ENCODE peak calls at places on chromosomes 7 and 10, in six cellular contexts. L, E, H, X, I and T are unnamed samples.
A peak's percentile ranks its signal among the peaks of the same experiment; 100 is the strongest.

GRCh38 chr10:43236176-43236850 is 30.6 kb downstream of the RASGEF1A start:
- DNase-seq in L (no peak), E (no peak), H (no peak), X (peak; percentile 21), I (no peak), T (no peak)

GRCh38 chr10:31464552-31464951 is 145.5 kb downstream of the ZEB1 start:
- DNase-seq in L (no peak), E (no peak), H (no peak), X (no peak), I (no peak), T (no peak)

GRCh38 chr7:95508780-95509179 is 23.0 kb downstream of the ASB4 start:
- DNase-seq in L (no peak), E (no peak), H (no peak), X (no peak), I (no peak), T (no peak)

GRCh38 chr7:23893942-23894890 is 184.2 kb downstream of the STK31 start:
- DNase-seq in L (no peak), E (no peak), H (no peak), X (no peak), I (no peak), T (no peak)

GRCh38 chr7:44438851-44439250 is 51.6 kb downstream of the NUDCD3 start:
- DNase-seq in L (no peak), E (peak; percentile 43), H (no peak), X (no peak), I (no peak), T (no peak)

GRCh38 chr10:62045765-62046521 is 144.4 kb downstream of the ARID5B start:
- DNase-seq in L (no peak), E (peak; percentile 95), H (peak; percentile 87), X (no peak), I (no peak), T (peak; percentile 49)

GRCh38 chr7:75642810-75643486 is 95.8 kb downstream of the HIP1 start:
- DNase-seq in L (peak; percentile 61), E (peak; percentile 66), H (peak; percentile 56), X (no peak), I (peak; percentile 59), T (no peak)

GRCh38 chr7:83791737-83792136 is 142.8 kb upstream of the SEMA3E start:
- DNase-seq in L (no peak), E (no peak), H (no peak), X (no peak), I (no peak), T (no peak)

GRCh38 chr7:79452495-79453265 is 787 bp downstream of the MAGI2 start:
- DNase-seq in L (no peak), E (peak; percentile 26), H (peak; percentile 52), X (peak; percentile 64), I (peak; percentile 15), T (peak; percentile 32)

GRCh38 chr7:94375167-94375566 is 19.5 kb upstream of the COL1A2 start:
- DNase-seq in L (no peak), E (peak; percentile 97), H (peak; percentile 85), X (peak; percentile 69), I (no peak), T (peak; percentile 62)

GRCh38 chr7:29408841-29409243 is 154.8 kb upstream of the PRR15 start:
- DNase-seq in L (peak; percentile 51), E (peak; percentile 63), H (peak; percentile 73), X (no peak), I (peak; percentile 71), T (peak; percentile 70)

GRCh38 chr10:122997864-122998263 is 10.7 kb downstream of the IKZF5 start:
- DNase-seq in L (no peak), E (no peak), H (no peak), X (no peak), I (no peak), T (no peak)

GRCh38 chr7:133355325-133355708 is 102.4 kb downstream of the EXOC4 start:
- DNase-seq in L (no peak), E (peak; percentile 93), H (peak; percentile 79), X (no peak), I (no peak), T (no peak)

GRCh38 chr7:148856891-148857290 is 27.2 kb downstream of the EZH2 start:
- DNase-seq in L (no peak), E (peak; percentile 45), H (no peak), X (no peak), I (no peak), T (no peak)

GRCh38 chr7:144787127-144787526 is 48.7 kb downstream of the TPK1 start:
- DNase-seq in L (no peak), E (no peak), H (peak; percentile 29), X (no peak), I (no peak), T (no peak)

GRCh38 chr10:11437391-11438241 is 173.8 kb downstream of the USP6NL start:
- DNase-seq in L (no peak), E (no peak), H (no peak), X (no peak), I (no peak), T (no peak)

GRCh38 chr7:66734006-66734405 is 6.5 kb upstream of the RABGEF1 start:
- DNase-seq in L (no peak), E (no peak), H (no peak), X (no peak), I (no peak), T (no peak)

GRCh38 chr7:5699467-5699866 is 82.0 kb downstream of the RNF216 start:
- DNase-seq in L (no peak), E (peak; percentile 42), H (no peak), X (no peak), I (no peak), T (no peak)

GRCh38 chr7:5699951-5700384 is 81.5 kb downstream of the RNF216 start:
- DNase-seq in L (no peak), E (peak; percentile 41), H (no peak), X (no peak), I (no peak), T (no peak)

GRCh38 chr7:5696346-5697100 is 84.9 kb downstream of the RNF216 start:
- DNase-seq in L (no peak), E (no peak), H (no peak), X (no peak), I (no peak), T (peak; percentile 50)

GRCh38 chr7:5695709-5696345 is 85.6 kb downstream of the RNF216 start:
- DNase-seq in L (no peak), E (peak; percentile 84), H (no peak), X (no peak), I (no peak), T (peak; percentile 72)

DNA sequence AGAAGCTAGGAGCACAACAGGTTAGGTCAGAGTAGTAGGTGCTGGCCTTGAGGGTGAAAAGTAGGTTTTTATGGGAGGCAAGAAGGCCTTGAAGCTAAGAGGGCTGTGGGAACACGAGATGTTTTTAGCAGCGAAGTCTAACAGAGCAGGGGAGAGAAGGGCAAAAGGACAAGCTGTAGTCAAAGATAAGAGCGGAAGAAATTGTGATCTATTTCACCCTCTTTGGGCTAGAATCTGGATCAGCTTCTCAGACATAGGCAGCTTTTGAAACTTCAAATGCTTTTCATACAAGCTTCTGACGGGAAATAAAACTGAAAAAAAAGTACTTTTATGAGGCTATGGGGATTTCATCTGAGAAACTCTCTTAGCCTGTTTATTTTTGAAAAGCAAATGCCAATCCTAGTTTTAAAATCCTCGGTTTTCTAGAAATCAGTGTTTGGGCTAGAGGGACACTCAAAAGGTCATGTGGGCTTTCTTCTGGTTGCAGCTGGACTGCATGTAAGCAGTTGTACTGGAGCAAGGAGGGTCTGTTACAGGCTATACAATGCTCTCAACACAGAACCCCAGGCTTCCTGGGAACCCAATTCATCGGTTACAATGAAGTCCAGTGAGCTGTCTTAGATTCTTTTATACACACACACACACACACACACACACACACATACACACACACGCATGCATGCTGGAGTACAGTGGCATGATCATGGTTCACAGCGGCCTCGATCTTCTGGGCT is 83.5 kb downstream of the RNF216 start:
- DNase-seq in L (no peak), E (no peak), H (no peak), X (no peak), I (no peak), T (no peak)
- H3K27ac ChIP-seq in L (peak overlapping the region; percentile 90), E (peak overlapping the region; percentile 91), H (no peak overlapping the region), X (peak overlapping the region; percentile 82), I (no peak overlapping the region), T (peak overlapping the region; percentile 96)

GRCh38 chr7:130669051-130669700 is 628 bp upstream of the COPG2 start:
- DNase-seq in L (peak; percentile 26), E (peak; percentile 13), H (no peak), X (no peak), I (no peak), T (no peak)
- TF ChIP-seq POLR2A in L (no peak), E (no peak), H (no peak), X (no peak), I (no peak), T (no peak)

GRCh38 chr7:6376820-6377219 is 70.9 kb downstream of the DAGLB start:
- DNase-seq in L (no peak), E (no peak), H (no peak), X (no peak), I (no peak), T (no peak)

GRCh38 chr7:6379881-6380280 is 67.9 kb downstream of the DAGLB start:
- DNase-seq in L (no peak), E (no peak), H (no peak), X (no peak), I (no peak), T (no peak)

GRCh38 chr7:6380310-6381095 is 67.3 kb downstream of the DAGLB start:
- DNase-seq in L (no peak), E (no peak), H (no peak), X (no peak), I (no peak), T (no peak)

DNA sequence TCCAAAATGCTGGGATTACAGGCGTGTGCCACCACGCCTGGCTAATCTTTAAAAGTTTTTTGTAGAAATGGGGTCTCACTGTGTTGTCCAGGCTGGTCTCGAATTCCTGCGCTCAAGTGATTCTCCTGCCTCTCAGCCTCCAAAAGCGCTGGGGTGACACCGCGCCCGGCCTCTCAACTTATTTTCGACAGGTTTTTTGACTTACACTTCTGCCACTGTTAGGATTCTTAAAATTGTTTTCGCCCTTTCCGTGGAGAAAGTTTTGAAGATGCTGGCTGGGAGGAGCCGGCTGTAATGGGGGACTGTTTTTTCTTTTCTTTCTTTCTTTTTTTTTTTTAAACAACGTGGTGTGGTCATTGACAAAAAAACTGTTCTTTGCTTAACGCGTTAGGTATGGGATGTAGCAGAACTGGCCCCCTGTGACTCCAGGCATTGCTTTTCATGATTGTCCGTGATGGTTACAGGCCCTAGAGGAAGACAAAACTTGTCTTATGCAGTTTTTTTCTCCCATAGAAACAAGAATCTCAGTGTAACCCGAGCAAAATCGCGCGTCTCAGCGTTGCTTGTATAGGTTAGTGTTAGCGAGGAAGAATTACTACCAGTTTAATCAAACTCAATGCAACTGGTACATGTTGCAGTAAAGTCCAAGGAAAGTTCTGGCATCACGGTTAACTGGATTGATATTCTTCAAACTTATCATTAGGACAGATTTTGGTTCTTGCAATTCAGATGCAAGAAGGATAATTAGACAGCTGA is 72.2 kb downstream of the DAGLB start:
- DNase-seq in L (no peak), E (peak; percentile 49), H (peak; percentile 63), X (no peak), I (no peak), T (no peak)
- H3K27ac ChIP-seq in L (peak overlapping the region; percentile 91), E (peak overlapping the region; percentile 85), H (peak overlapping the region; percentile 53), X (peak overlapping the region; percentile 98), I (peak overlapping the region; percentile 95), T (peak overlapping the region; percentile 96)

DNA sequence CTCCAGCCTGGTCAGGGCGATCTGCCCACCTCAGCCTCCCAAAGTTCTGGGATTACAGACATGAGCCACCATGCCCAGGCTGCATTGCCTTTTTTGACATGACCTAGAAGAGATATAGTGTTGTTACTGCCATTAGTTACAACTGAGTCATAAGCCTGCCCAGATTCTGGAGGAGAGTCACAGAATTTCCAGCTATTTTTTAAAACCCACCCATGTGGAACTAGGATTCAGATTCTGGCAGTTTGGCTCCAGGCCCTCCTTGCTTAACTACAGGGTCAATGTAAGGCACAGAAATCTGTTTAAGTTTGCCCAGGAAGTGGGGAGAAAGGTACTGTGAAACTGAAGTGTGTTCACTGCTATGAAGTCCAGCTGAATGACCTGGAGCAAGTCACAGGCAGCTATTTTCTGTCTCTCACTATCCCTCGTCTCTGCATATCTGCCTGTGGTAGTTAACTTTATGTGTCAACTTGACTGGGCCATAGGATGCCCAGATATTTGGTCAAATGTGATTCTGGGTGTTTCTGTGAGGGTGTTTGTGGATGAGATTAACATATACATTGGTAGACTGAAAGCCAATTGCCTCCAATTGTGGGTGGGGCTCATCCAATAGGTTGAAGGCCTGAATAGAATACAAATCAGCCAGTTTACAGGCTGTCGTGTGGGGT is 8.4 kb upstream of the MARVELD1 start:
- DNase-seq in L (no peak), E (no peak), H (no peak), X (no peak), I (no peak), T (no peak)
- TF ChIP-seq POLR2A in L (no peak), E (no peak), H (no peak), X (no peak), I (no peak), T (no peak)